ENCODE peak calls at places on chromosomes 11 and 22, in five cellular contexts. One of them, this sample, is unnamed.

GRCh38 chr22:25777870-25778269 is 35.9 kb downstream of the MYO18B start:
- DNase-seq in HCT116: peak; percentile 44
- DNase-seq in fibroblast of lung: peak; percentile 36
- DNase-seq in SK-N-MC: no peak
- DNase-seq in GM23248: peak; percentile 67
- DNase-seq in this sample: peak; percentile 66

GRCh38 chr22:40953446-40953845 is 2.3 kb downstream of the RBX1 start:
- DNase-seq in HCT116: no peak
- DNase-seq in fibroblast of lung: peak; percentile 38
- DNase-seq in SK-N-MC: peak; percentile 24
- DNase-seq in GM23248: no peak
- DNase-seq in this sample: no peak

GRCh38 chr11:7665473-7666291 is 7.6 kb downstream of the CYB5R2 start:
- DNase-seq in HCT116: peak; percentile 67
- DNase-seq in fibroblast of lung: peak; percentile 35
- DNase-seq in SK-N-MC: no peak
- DNase-seq in GM23248: peak; percentile 82
- DNase-seq in this sample: peak; percentile 57

GRCh38 chr22:35630387-35630793 is 13.3 kb upstream of the MB start:
- DNase-seq in HCT116: peak; percentile 38
- DNase-seq in fibroblast of lung: peak; percentile 73
- DNase-seq in SK-N-MC: no peak
- DNase-seq in GM23248: peak; percentile 78
- DNase-seq in this sample: peak; percentile 54

GRCh38 chr11:128174465-128175101 is 412.8 kb downstream of the ETS1 start:
- DNase-seq in HCT116: no peak
- DNase-seq in fibroblast of lung: peak; percentile 82
- DNase-seq in SK-N-MC: no peak
- DNase-seq in GM23248: peak; percentile 72
- DNase-seq in this sample: peak; percentile 34

GRCh38 chr11:134633276-134633675 is 221.2 kb upstream of the B3GAT1 start:
- DNase-seq in HCT116: no peak
- DNase-seq in fibroblast of lung: no peak
- DNase-seq in SK-N-MC: no peak
- DNase-seq in GM23248: no peak
- DNase-seq in this sample: no peak

GRCh38 chr11:65803797-65804492 is 17.1 kb downstream of the OVOL1 start:
- DNase-seq in HCT116: no peak
- DNase-seq in fibroblast of lung: no peak
- DNase-seq in SK-N-MC: no peak
- DNase-seq in GM23248: no peak
- DNase-seq in this sample: no peak

GRCh38 chr22:26669060-26669481 is 11.7 kb downstream of the MIAT start:
- DNase-seq in HCT116: peak; percentile 62
- DNase-seq in fibroblast of lung: no peak
- DNase-seq in SK-N-MC: no peak
- DNase-seq in GM23248: peak; percentile 83
- DNase-seq in this sample: peak; percentile 54

GRCh38 chr11:134624166-134624920 is 212.3 kb upstream of the B3GAT1 start:
- DNase-seq in HCT116: no peak
- DNase-seq in fibroblast of lung: no peak
- DNase-seq in SK-N-MC: no peak
- DNase-seq in GM23248: no peak
- DNase-seq in this sample: no peak

GRCh38 chr22:37383342-37383741 is 43.9 kb downstream of the ELFN2 start:
- DNase-seq in HCT116: no peak
- DNase-seq in fibroblast of lung: no peak
- DNase-seq in SK-N-MC: no peak
- DNase-seq in GM23248: peak; percentile 48
- DNase-seq in this sample: no peak

GRCh38 chr11:129695543-129696308 is 119.9 kb upstream of the TMEM45B start:
- DNase-seq in HCT116: peak; percentile 21
- DNase-seq in fibroblast of lung: peak; percentile 39
- DNase-seq in SK-N-MC: no peak
- DNase-seq in GM23248: peak; percentile 53
- DNase-seq in this sample: peak; percentile 92

GRCh38 chr11:128695539-128696221 is 1.8 kb downstream of the FLI1 start:
- DNase-seq in HCT116: no peak
- DNase-seq in fibroblast of lung: no peak
- DNase-seq in SK-N-MC: no peak
- DNase-seq in GM23248: peak; percentile 35
- DNase-seq in this sample: no peak

GRCh38 chr11:9003573-9004309 is at the start of gene NRIP3:
- DNase-seq in HCT116: no peak
- DNase-seq in fibroblast of lung: peak; percentile 76
- DNase-seq in SK-N-MC: no peak
- DNase-seq in GM23248: peak; percentile 81
- DNase-seq in this sample: peak; percentile 74
- TF ChIP-seq EZH2 in HCT116: no peak
- TF ChIP-seq EZH2 in fibroblast of lung: no peak
- TF ChIP-seq EZH2 in SK-N-MC: no peak
- TF ChIP-seq EZH2 in GM23248: no peak
- TF ChIP-seq EZH2 in this sample: no peak

GRCh38 chr22:19615001-19615461 is 90.8 kb upstream of the CLDN5 start:
- DNase-seq in HCT116: no peak
- DNase-seq in fibroblast of lung: no peak
- DNase-seq in SK-N-MC: no peak
- DNase-seq in GM23248: no peak
- DNase-seq in this sample: no peak

GRCh38 chr22:19612866-19613572 is 88.8 kb upstream of the CLDN5 start:
- DNase-seq in HCT116: no peak
- DNase-seq in fibroblast of lung: no peak
- DNase-seq in SK-N-MC: no peak
- DNase-seq in GM23248: no peak
- DNase-seq in this sample: no peak

GRCh38 chr22:19615867-19616581 is 91.8 kb upstream of the CLDN5 start:
- DNase-seq in HCT116: no peak
- DNase-seq in fibroblast of lung: no peak
- DNase-seq in SK-N-MC: no peak
- DNase-seq in GM23248: no peak
- DNase-seq in this sample: no peak

GRCh38 chr22:19611590-19611989 is 87.4 kb upstream of the CLDN5 start:
- DNase-seq in HCT116: no peak
- DNase-seq in fibroblast of lung: no peak
- DNase-seq in SK-N-MC: no peak
- DNase-seq in GM23248: no peak
- DNase-seq in this sample: no peak

DNA sequence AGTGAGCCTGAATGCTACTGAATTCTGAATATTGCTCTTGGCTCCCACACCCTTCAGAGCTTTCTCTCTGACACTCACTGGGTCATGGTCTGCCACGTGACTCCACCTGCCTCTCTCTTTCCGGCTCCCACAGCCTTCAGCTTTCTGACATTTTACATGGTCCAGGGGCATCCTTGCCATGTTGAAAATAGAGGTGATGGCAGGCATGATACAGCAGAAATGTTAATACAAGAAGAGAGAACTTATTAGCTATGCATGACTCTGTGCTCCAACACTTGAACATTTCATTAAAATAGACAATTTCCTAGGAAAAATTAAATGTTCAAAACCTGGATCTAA is 90.3 kb upstream of the CLDN5 start:
- DNase-seq in HCT116: no peak
- DNase-seq in fibroblast of lung: no peak
- DNase-seq in SK-N-MC: no peak
- DNase-seq in GM23248: no peak
- DNase-seq in this sample: no peak
- TF ChIP-seq EZH2 in HCT116: no peak
- TF ChIP-seq EZH2 in fibroblast of lung: no peak
- TF ChIP-seq EZH2 in SK-N-MC: no peak
- TF ChIP-seq EZH2 in GM23248: no peak
- TF ChIP-seq EZH2 in this sample: no peak

DNA sequence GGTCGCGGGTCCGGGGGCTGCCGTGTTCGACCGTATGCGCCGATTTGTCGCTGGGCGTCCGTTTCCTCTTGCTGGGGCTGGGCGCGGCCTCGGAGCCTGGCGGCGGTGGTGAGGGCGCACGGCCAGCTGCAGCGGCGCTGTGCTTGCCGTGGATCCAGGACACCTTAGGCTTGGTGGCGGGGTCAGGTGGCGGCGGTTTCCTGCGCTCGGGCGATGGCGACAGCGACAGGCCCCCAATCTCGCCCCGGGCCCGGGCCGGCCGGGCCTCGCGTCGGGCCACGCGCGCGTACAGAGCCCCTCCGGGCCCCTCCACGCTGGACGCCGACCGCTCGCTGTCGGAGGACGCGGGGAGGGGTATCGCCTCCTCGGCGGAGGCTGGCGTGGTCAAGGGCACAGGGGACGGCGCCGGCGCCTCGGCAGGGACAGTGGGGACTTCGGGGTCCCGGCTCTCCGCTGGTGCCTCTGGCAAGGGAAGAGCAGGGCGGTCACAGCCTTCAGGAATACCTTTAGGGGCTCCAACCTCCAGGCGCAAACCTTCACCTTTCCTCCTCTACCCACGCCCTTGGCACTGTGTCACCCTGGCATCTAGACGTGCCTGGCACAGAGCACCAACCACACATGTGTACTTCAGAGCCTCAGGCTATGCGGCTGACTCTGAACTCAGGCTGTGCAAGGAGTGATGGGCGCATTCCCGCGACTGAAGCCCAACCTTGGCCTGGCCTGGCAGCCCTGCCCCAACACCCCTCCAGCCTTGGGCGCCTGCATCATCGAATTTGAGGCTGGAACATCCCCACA is 11.6 kb downstream of the SCARF2 start:
- DNase-seq in HCT116: no peak
- DNase-seq in fibroblast of lung: no peak
- DNase-seq in SK-N-MC: no peak
- DNase-seq in GM23248: no peak
- DNase-seq in this sample: no peak
- TF ChIP-seq EZH2 in HCT116: no peak
- TF ChIP-seq EZH2 in fibroblast of lung: no peak
- TF ChIP-seq EZH2 in SK-N-MC: no peak
- TF ChIP-seq EZH2 in GM23248: no peak
- TF ChIP-seq EZH2 in this sample: no peak

DNA sequence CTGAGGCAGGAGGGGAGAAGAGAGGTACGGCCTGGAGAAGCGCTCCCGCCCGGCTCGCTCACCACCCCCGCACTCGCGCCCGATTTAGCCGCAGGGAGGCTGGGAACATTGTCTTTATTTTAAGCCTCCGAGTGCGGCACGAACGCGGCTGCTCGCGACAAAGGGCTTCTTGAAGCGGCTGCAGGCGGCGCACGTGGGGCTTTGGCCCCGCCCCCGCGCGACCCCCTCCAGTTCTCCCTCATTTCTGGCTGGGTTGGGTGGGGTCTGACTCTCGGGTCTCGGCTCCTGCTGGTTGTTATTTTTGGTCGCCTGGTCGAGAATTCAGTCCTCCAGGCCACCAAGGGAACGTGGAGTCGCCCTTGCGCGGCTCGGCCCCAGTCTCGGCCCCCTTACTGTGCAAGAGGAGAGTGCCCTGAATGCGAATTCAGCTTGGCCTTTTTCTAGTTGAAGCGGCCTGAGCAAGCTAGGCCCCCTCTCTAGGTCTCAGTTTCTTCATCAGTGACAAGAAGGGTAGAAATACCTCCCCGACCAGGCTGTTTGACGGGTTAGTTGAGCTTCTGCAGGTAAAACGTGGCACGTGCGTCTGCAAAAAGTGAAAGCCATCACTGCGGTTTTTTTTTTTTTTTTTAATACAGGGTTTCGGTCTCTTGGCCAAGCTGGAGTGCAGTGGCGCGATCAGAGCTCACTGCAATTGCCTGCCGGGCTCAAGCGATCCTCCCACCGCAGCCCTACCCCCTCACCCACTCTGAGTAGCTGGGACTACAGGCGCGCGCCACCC is 2.7 kb upstream of the CHRM1 start:
- DNase-seq in HCT116: no peak
- DNase-seq in fibroblast of lung: no peak
- DNase-seq in SK-N-MC: no peak
- DNase-seq in GM23248: peak; percentile 43
- DNase-seq in this sample: peak; percentile 68
- TF ChIP-seq EZH2 in HCT116: no peak
- TF ChIP-seq EZH2 in fibroblast of lung: peak; percentile 89
- TF ChIP-seq EZH2 in SK-N-MC: no peak
- TF ChIP-seq EZH2 in GM23248: no peak
- TF ChIP-seq EZH2 in this sample: no peak

GRCh38 chr22:20575724-20576444 is 68.5 kb downstream of the MED15 start:
- DNase-seq in HCT116: no peak
- DNase-seq in fibroblast of lung: no peak
- DNase-seq in SK-N-MC: no peak
- DNase-seq in GM23248: no peak
- DNase-seq in this sample: no peak
- TF ChIP-seq EZH2 in HCT116: no peak
- TF ChIP-seq EZH2 in fibroblast of lung: no peak
- TF ChIP-seq EZH2 in SK-N-MC: no peak
- TF ChIP-seq EZH2 in GM23248: no peak
- TF ChIP-seq EZH2 in this sample: no peak